ENCODE peak calls at places on chromosome 14, in four cellular contexts. One of them, this sample, is unnamed.
A peak's percentile ranks its signal among the peaks of the same experiment; 100 is the strongest.

GRCh38 chr14:103022669-103023044 is 34.7 kb downstream of the CDC42BPB start:
- DNase-seq in endothelial cell of umbilical vein: no peak
- DNase-seq in K562: no peak
- DNase-seq in IMR-90: no peak
- DNase-seq in this sample: no peak

GRCh38 chr14:89720741-89721315 is 233.7 kb downstream of the EFCAB11 start:
- DNase-seq in IMR-90: no peak
- DNase-seq in K562: no peak
- DNase-seq in endothelial cell of umbilical vein: no peak
- DNase-seq in this sample: no peak

GRCh38 chr14:61662437-61663311 is 32.6 kb upstream of the HIF1A start:
- DNase-seq in IMR-90: peak; percentile 75
- DNase-seq in endothelial cell of umbilical vein: peak; percentile 49
- DNase-seq in K562: peak; percentile 11
- DNase-seq in this sample: no peak

GRCh38 chr14:60753264-60754126 is 18.9 kb downstream of the MNAT1 start:
- DNase-seq in endothelial cell of umbilical vein: no peak
- DNase-seq in IMR-90: peak; percentile 40
- DNase-seq in K562: no peak
- DNase-seq in this sample: no peak

GRCh38 chr14:32259368-32260013 is 56.4 kb upstream of the RNU6-8 start:
- DNase-seq in IMR-90: peak; percentile 63
- DNase-seq in endothelial cell of umbilical vein: peak; percentile 56
- DNase-seq in K562: peak; percentile 28
- DNase-seq in this sample: peak; percentile 62

GRCh38 chr14:88995437-88996198 is 171.2 kb downstream of the TTC8 start:
- DNase-seq in K562: no peak
- DNase-seq in IMR-90: peak; percentile 94
- DNase-seq in endothelial cell of umbilical vein: no peak
- DNase-seq in this sample: no peak

GRCh38 chr14:41606249-41607118 is at the start of gene LRFN5:
- DNase-seq in IMR-90: peak; percentile 49
- DNase-seq in K562: peak; percentile 5
- DNase-seq in endothelial cell of umbilical vein: no peak
- DNase-seq in this sample: no peak

GRCh38 chr14:103103461-103104388 is 9.2 kb downstream of the EXOC3L4 start:
- DNase-seq in IMR-90: peak; percentile 35
- DNase-seq in endothelial cell of umbilical vein: no peak
- DNase-seq in K562: no peak
- DNase-seq in this sample: no peak

GRCh38 chr14:31154956-31155355 is 52.6 kb downstream of the HECTD1 start:
- DNase-seq in K562: no peak
- DNase-seq in endothelial cell of umbilical vein: no peak
- DNase-seq in IMR-90: no peak
- DNase-seq in this sample: no peak

GRCh38 chr14:54935958-54936357 is 33.3 kb upstream of the GCH1 start:
- DNase-seq in IMR-90: peak; percentile 38
- DNase-seq in endothelial cell of umbilical vein: no peak
- DNase-seq in K562: no peak
- DNase-seq in this sample: peak; percentile 61

GRCh38 chr14:36582011-36582873 is at the start of gene NKX2-8:
- DNase-seq in IMR-90: no peak
- DNase-seq in endothelial cell of umbilical vein: no peak
- DNase-seq in K562: peak; percentile 19
- DNase-seq in this sample: no peak

GRCh38 chr14:30153662-30154061 is 226.0 kb upstream of the PRKD1 start:
- DNase-seq in endothelial cell of umbilical vein: no peak
- DNase-seq in K562: no peak
- DNase-seq in IMR-90: no peak
- DNase-seq in this sample: no peak

GRCh38 chr14:51677738-51678137 is 26.0 kb downstream of the FRMD6 start:
- DNase-seq in K562: no peak
- DNase-seq in endothelial cell of umbilical vein: no peak
- DNase-seq in IMR-90: no peak
- DNase-seq in this sample: no peak

GRCh38 chr14:71751264-71751663 is 181.0 kb upstream of the RGS6 start:
- DNase-seq in IMR-90: peak; percentile 53
- DNase-seq in endothelial cell of umbilical vein: no peak
- DNase-seq in K562: peak; percentile 26
- DNase-seq in this sample: no peak

GRCh38 chr14:96459851-96460250 is 42.3 kb upstream of the PAPOLA start:
- DNase-seq in IMR-90: no peak
- DNase-seq in endothelial cell of umbilical vein: no peak
- DNase-seq in K562: no peak
- DNase-seq in this sample: no peak

GRCh38 chr14:71296184-71296583 is 388.9 kb downstream of the PCNX1 start:
- DNase-seq in K562: no peak
- DNase-seq in endothelial cell of umbilical vein: no peak
- DNase-seq in IMR-90: no peak
- DNase-seq in this sample: no peak

GRCh38 chr14:59182641-59183040 is 5.8 kb upstream of the DAAM1 start:
- DNase-seq in K562: no peak
- DNase-seq in endothelial cell of umbilical vein: no peak
- DNase-seq in IMR-90: no peak
- DNase-seq in this sample: no peak

GRCh38 chr14:78486621-78487020 is 316.4 kb downstream of the NRXN3 start:
- DNase-seq in K562: no peak
- DNase-seq in IMR-90: no peak
- DNase-seq in endothelial cell of umbilical vein: no peak
- DNase-seq in this sample: no peak

GRCh38 chr14:81416233-81416927 is 16.3 kb upstream of the STON2 start:
- DNase-seq in IMR-90: no peak
- DNase-seq in K562: no peak
- DNase-seq in endothelial cell of umbilical vein: no peak
- DNase-seq in this sample: no peak

GRCh38 chr14:91352101-91352500 is 65.5 kb downstream of the CCDC88C start:
- DNase-seq in K562: no peak
- DNase-seq in endothelial cell of umbilical vein: no peak
- DNase-seq in IMR-90: no peak
- DNase-seq in this sample: no peak

GRCh38 chr14:60515696-60516284 is 6.8 kb downstream of the SIX6 start:
- DNase-seq in K562: no peak
- DNase-seq in IMR-90: no peak
- DNase-seq in endothelial cell of umbilical vein: no peak
- DNase-seq in this sample: no peak

GRCh38 chr14:79586401-79586800 is 624.9 kb downstream of the DIO2 start:
- DNase-seq in endothelial cell of umbilical vein: no peak
- DNase-seq in IMR-90: no peak
- DNase-seq in K562: no peak
- DNase-seq in this sample: no peak

GRCh38 chr14:103066399-103066798 is 9.1 kb upstream of the CDC42BPB start:
- DNase-seq in IMR-90: no peak
- DNase-seq in endothelial cell of umbilical vein: peak; percentile 90
- DNase-seq in K562: no peak
- DNase-seq in this sample: no peak

GRCh38 chr14:52259452-52259851 is 8.0 kb upstream of the PTGDR start:
- DNase-seq in IMR-90: no peak
- DNase-seq in K562: no peak
- DNase-seq in endothelial cell of umbilical vein: no peak
- DNase-seq in this sample: no peak

GRCh38 chr14:91953170-91953985 is 5.9 kb upstream of the FBLN5 start:
- DNase-seq in endothelial cell of umbilical vein: no peak
- DNase-seq in IMR-90: peak; percentile 59
- DNase-seq in K562: no peak
- DNase-seq in this sample: no peak

GRCh38 chr14:87952307-87953094 is 40.5 kb downstream of the GALC start:
- DNase-seq in endothelial cell of umbilical vein: no peak
- DNase-seq in IMR-90: no peak
- DNase-seq in K562: no peak
- DNase-seq in this sample: no peak

GRCh38 chr14:58560208-58560607 is 77.6 kb upstream of the DACT1 start:
- DNase-seq in IMR-90: peak; percentile 80
- DNase-seq in endothelial cell of umbilical vein: peak; percentile 64
- DNase-seq in K562: no peak
- DNase-seq in this sample: no peak

GRCh38 chr14:99012703-99013102 is 259.3 kb downstream of the BCL11B start:
- DNase-seq in K562: no peak
- DNase-seq in IMR-90: no peak
- DNase-seq in endothelial cell of umbilical vein: no peak
- DNase-seq in this sample: no peak

GRCh38 chr14:74486164-74486563 is 6.9 kb downstream of the NPC2 start:
- DNase-seq in K562: no peak
- DNase-seq in IMR-90: no peak
- DNase-seq in endothelial cell of umbilical vein: no peak
- DNase-seq in this sample: no peak
- H3K9me1 ChIP-seq in K562: no peaks in the 10 kb centered on the region
- H3K9me1 ChIP-seq in IMR-90: peaks cover 6% of the 10 kb centered on the region
- H3K9me1 ChIP-seq in endothelial cell of umbilical vein: no peaks in the 10 kb centered on the region
- H3K9me1 ChIP-seq in this sample: no peaks in the 10 kb centered on the region

DNA sequence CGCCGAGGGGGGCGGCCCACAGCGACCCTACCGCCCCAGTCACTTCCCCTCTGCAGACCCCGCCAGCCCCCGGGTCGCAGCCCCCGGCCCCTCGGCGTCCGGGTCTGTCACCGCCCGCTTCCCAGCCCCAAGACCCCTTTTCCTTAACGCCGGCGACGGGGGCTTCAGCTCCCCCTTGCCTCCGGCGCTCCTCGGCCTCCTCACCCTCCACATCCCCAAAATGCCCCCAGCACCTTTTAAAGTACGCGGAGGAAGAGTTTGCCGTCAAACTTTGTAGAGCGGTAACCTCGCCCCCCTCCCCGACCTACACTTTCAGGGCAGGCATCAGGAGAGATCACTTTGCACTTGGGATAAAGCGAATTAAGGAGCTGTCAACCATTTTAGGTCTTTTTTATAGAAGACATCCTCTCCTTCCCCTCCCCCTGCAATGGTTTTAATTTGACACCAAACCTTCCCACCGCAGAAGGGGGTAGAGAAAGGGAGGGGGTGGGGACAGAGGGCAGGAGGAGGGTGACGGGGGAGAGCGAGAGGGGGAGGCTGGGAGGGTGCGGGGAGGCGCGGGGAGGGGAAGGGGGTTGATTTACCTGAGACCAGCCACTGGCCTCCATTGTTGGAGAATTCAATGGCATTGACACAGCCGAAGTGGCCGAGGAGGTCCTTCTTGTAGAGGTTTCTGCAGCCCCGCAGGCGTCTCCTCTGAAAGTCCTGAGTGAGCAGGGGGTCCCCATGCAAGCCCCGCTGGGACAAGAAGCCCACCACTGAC is 557 bp downstream of the DCAF5 start:
- DNase-seq in K562: peak; percentile 56
- DNase-seq in endothelial cell of umbilical vein: peak; percentile 40
- DNase-seq in IMR-90: no peak
- DNase-seq in this sample: no peak
- H2AFZ ChIP-seq in K562: peak overlapping the region; percentile 83
- H2AFZ ChIP-seq in endothelial cell of umbilical vein: peak overlapping the region; percentile 83
- H2AFZ ChIP-seq in IMR-90: peak overlapping the region; percentile 94
- H2AFZ ChIP-seq in this sample: peak overlapping the region; percentile 60

GRCh38 chr14:93402951-93403350 is 27.8 kb upstream of the UNC79 start:
- DNase-seq in K562: no peak
- DNase-seq in endothelial cell of umbilical vein: no peak
- DNase-seq in IMR-90: no peak
- DNase-seq in this sample: no peak
- H3K9me1 ChIP-seq in K562: no peaks in the 10 kb centered on the region
- H3K9me1 ChIP-seq in endothelial cell of umbilical vein: no peaks in the 10 kb centered on the region
- H3K9me1 ChIP-seq in IMR-90: no peaks in the 10 kb centered on the region
- H3K9me1 ChIP-seq in this sample: no peaks in the 10 kb centered on the region

GRCh38 chr14:85532981-85533820 is 3.3 kb downstream of the FLRT2 start:
- DNase-seq in endothelial cell of umbilical vein: peak; percentile 88
- DNase-seq in IMR-90: peak; percentile 87
- DNase-seq in K562: no peak
- DNase-seq in this sample: no peak
- H2AFZ ChIP-seq in endothelial cell of umbilical vein: peak overlapping the region; percentile 68
- H2AFZ ChIP-seq in IMR-90: peak overlapping the region; percentile 90
- H2AFZ ChIP-seq in K562: no peak overlapping the region
- H2AFZ ChIP-seq in this sample: peak overlapping the region; percentile 59

GRCh38 chr14:105537580-105538474 is 11.4 kb downstream of the TMEM121 start:
- DNase-seq in K562: peak; percentile 79
- DNase-seq in endothelial cell of umbilical vein: no peak
- DNase-seq in IMR-90: no peak
- DNase-seq in this sample: no peak

GRCh38 chr14:105540811-105541210 is 14.4 kb downstream of the TMEM121 start:
- DNase-seq in K562: no peak
- DNase-seq in endothelial cell of umbilical vein: no peak
- DNase-seq in IMR-90: no peak
- DNase-seq in this sample: no peak

GRCh38 chr14:105536051-105536450 is 9.7 kb downstream of the TMEM121 start:
- DNase-seq in IMR-90: no peak
- DNase-seq in endothelial cell of umbilical vein: no peak
- DNase-seq in K562: no peak
- DNase-seq in this sample: no peak

GRCh38 chr14:105536691-105537579 is 10.6 kb downstream of the TMEM121 start:
- DNase-seq in K562: no peak
- DNase-seq in endothelial cell of umbilical vein: no peak
- DNase-seq in IMR-90: no peak
- DNase-seq in this sample: no peak

GRCh38 chr14:105538481-105539049 is 12.2 kb downstream of the TMEM121 start:
- DNase-seq in K562: no peak
- DNase-seq in IMR-90: no peak
- DNase-seq in endothelial cell of umbilical vein: no peak
- DNase-seq in this sample: no peak
- H3K9me1 ChIP-seq in K562: no peaks in the 10 kb centered on the region
- H3K9me1 ChIP-seq in IMR-90: no peaks in the 10 kb centered on the region
- H3K9me1 ChIP-seq in endothelial cell of umbilical vein: no peaks in the 10 kb centered on the region
- H3K9me1 ChIP-seq in this sample: no peaks in the 10 kb centered on the region

GRCh38 chr14:24232121-24232644 is at the start of gene NEDD8:
- DNase-seq in K562: peak; percentile 78
- DNase-seq in IMR-90: peak; percentile 97
- DNase-seq in endothelial cell of umbilical vein: peak; percentile 94
- DNase-seq in this sample: no peak

GRCh38 chr14:24228902-24229301 is 3.3 kb downstream of the NEDD8 start:
- DNase-seq in endothelial cell of umbilical vein: no peak
- DNase-seq in K562: no peak
- DNase-seq in IMR-90: no peak
- DNase-seq in this sample: no peak

GRCh38 chr14:24232645-24233537 is at the start of gene GMPR2:
- DNase-seq in IMR-90: no peak
- DNase-seq in K562: peak; percentile 42
- DNase-seq in endothelial cell of umbilical vein: no peak
- DNase-seq in this sample: no peak

GRCh38 chr14:24233538-24233866 is 773 bp downstream of the GMPR2 start:
- DNase-seq in endothelial cell of umbilical vein: no peak
- DNase-seq in K562: no peak
- DNase-seq in IMR-90: no peak
- DNase-seq in this sample: no peak

GRCh38 chr14:24231263-24232120 is 675 bp downstream of the NEDD8 start:
- DNase-seq in K562: peak; percentile 16
- DNase-seq in endothelial cell of umbilical vein: no peak
- DNase-seq in IMR-90: no peak
- DNase-seq in this sample: no peak
- H2AFZ ChIP-seq in K562: peak overlapping the region; percentile 99
- H2AFZ ChIP-seq in endothelial cell of umbilical vein: peak overlapping the region; percentile 73
- H2AFZ ChIP-seq in IMR-90: peak overlapping the region; percentile 100
- H2AFZ ChIP-seq in this sample: peak overlapping the region; percentile 64